ENCODE peak calls at places on chromosome 22, in seven cellular contexts. V is upper lobe of left lung, K is stomach, L is GM12878, A is K562, F is sigmoid colon, I is HepG2. X is an unnamed sample.

GRCh38 chr22:27149886-27150529 is 492.6 kb downstream of the MIAT start:
- DNase-seq in F (no peak), L (no peak), K (no peak), V (no peak), I (no peak), A (no peak), X (no peak)

GRCh38 chr22:20843501-20843900 is 15.1 kb downstream of the PI4KA start:
- DNase-seq in V (no peak), F (no peak), I (no peak), A (peak), L (no peak), K (no peak), X (no peak)

GRCh38 chr22:38824587-38824986 is 19.2 kb downstream of the NPTXR start:
- DNase-seq in K (peak), I (peak), L (no peak), A (peak), F (peak), V (no peak), X (peak)

GRCh38 chr22:50280708-50281383 is 10.7 kb upstream of the MAPK11 start:
- DNase-seq in L (no peak), A (no peak), K (no peak), F (no peak), I (no peak), V (no peak), X (no peak)

GRCh38 chr22:31616315-31616980 is 45.6 kb downstream of the PISD start:
- DNase-seq in F (no peak), L (no peak), A (no peak), V (peak), K (no peak), I (peak), X (no peak)

GRCh38 chr22:44000123-44000522 is 24.0 kb upstream of the PARVB start:
- DNase-seq in L (no peak), I (peak), F (no peak), K (no peak), A (no peak), V (no peak), X (no peak)

GRCh38 chr22:19012308-19012990 is 76.4 kb upstream of the PRODH start:
- DNase-seq in F (no peak), V (no peak), I (no peak), A (no peak), L (no peak), K (no peak), X (no peak)

GRCh38 chr22:30921108-30921507 is 47.5 kb downstream of the MORC2 start:
- DNase-seq in K (no peak), F (peak), V (no peak), L (no peak), I (no peak), A (no peak), X (no peak)

GRCh38 chr22:21849489-21849888 is 18.0 kb downstream of the MAPK1 start:
- DNase-seq in L (no peak), A (no peak), F (no peak), K (no peak), V (no peak), I (no peak), X (no peak)

GRCh38 chr22:21755855-21756284 is 20.3 kb upstream of the YPEL1 start:
- DNase-seq in K (no peak), F (no peak), I (peak), L (peak), V (no peak), A (peak), X (no peak)

GRCh38 chr22:30086496-30086895 is 6.2 kb downstream of the HORMAD2 start:
- DNase-seq in L (no peak), K (no peak), I (no peak), V (no peak), F (no peak), A (no peak), X (no peak)

GRCh38 chr22:38772624-38772873 is 16.8 kb upstream of the SUN2 start:
- DNase-seq in A (no peak), I (no peak), L (no peak), F (no peak), K (no peak), V (no peak), X (no peak)

DNA sequence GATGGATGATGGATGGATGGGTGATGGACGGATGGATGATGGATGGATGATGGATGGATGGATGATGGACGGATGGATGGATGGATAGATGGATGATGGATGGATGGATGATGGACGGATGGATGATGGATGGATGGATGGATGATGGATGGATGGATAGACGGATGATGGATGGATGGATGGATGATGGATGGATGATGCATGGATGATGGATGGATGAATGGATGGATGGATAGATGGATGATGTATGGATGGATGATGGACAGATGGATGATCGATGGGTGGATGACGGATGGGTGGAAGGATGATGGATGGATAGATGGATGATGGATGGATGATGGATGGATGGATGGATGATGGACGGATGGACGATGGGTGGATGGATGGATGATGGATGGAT is 21.1 kb downstream of the KCTD17 start:
- DNase-seq in A (no peak), V (no peak), I (no peak), K (no peak), F (no peak), L (no peak), X (no peak)
- TF ChIP-seq EP300 in A (no peak), V (no peak), I (no peak), K (no peak), F (no peak), L (no peak), X (no peak)

GRCh38 chr22:47030143-47030641 is 267.7 kb downstream of the TBC1D22A start:
- DNase-seq in K (no peak), L (no peak), I (no peak), V (no peak), F (peak), A (no peak), X (no peak)
- H3K27ac ChIP-seq in K (no peak), L (no peak), I (no peak), V (no peak), F (peak), A (no peak), X (peak)

GRCh38 chr22:42341779-42342178 is 71.3 kb upstream of the TCF20 start:
- DNase-seq in L (no peak), A (no peak), I (no peak), F (no peak), K (no peak), V (no peak), X (no peak)

GRCh38 chr22:42343551-42344081 is 73.2 kb upstream of the TCF20 start:
- DNase-seq in V (no peak), I (no peak), L (no peak), A (peak), K (no peak), F (no peak), X (peak)

GRCh38 chr22:42342426-42343135 is 72.1 kb upstream of the TCF20 start:
- DNase-seq in K (no peak), L (no peak), F (no peak), A (no peak), V (no peak), I (no peak), X (no peak)

GRCh38 chr22:42344391-42344861 is 74.0 kb upstream of the TCF20 start:
- DNase-seq in F (peak), I (no peak), K (peak), L (no peak), A (no peak), V (peak), X (peak)

GRCh38 chr22:42343136-42343484 is 72.7 kb upstream of the TCF20 start:
- DNase-seq in V (peak), F (no peak), I (no peak), L (no peak), A (no peak), K (no peak), X (peak)
- H3K4me3 ChIP-seq in V (peak), F (peak), I (no peak), L (no peak), A (no peak), K (peak), X (peak)

DNA sequence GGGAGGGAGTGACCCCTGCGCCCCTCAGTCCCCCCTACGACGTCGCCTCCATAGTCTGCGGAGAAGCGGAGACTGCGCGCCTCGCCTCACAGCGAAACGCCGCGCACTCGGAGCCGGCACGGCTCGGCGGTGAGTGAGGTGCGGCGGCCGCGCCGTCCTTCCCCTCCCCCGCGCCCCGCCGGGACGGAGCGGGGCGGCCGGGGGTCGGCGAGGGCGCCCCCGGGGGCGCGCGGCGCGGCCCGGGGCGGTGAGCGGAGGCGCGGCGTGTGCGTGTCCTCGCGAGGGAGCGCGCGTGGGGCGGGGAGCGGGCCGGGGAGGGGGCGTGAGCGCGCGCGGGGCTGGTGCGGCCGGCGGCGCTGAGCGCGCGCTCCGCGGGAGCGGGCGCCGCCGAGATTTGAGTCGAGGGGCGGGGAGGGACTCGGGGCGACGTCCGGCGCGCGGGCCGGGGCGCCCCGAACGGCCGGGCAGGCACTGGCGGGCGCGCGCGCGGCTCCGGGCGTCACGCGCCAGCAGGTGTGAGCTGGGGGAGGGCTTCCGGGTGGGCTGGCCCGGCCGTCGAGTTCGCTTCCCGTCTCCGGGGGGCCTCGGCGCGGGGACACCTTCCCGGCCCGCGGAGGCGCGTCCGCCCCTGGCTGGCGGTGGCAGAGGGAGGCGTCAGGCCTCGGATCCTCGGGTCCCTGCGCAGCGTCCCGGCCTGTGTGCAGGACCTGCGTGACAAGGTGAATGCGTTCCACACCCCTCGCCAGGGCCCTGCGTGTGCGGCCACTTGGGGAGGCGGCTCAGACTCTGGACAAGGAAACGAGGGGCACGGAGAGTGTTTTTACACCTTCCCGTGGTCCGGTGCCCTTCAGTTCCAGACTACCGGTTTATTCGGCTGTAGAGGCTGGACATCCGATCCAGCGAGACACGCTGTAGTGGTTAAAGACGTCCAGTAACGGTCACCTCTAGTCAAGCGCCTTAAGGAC is 50.4 kb downstream of the FAM83F start:
- DNase-seq in A (peak), F (peak), K (peak), I (peak), L (no peak), V (peak), X (peak)
- TF ChIP-seq EP300 in A (no peak), F (no peak), K (no peak), I (no peak), L (no peak), V (no peak), X (no peak)

GRCh38 chr22:46693634-46694422 is 44.2 kb downstream of the CERK start:
- DNase-seq in V (no peak), I (no peak), L (no peak), F (peak), K (no peak), A (no peak), X (no peak)

GRCh38 chr22:46695346-46696224 is 42.5 kb downstream of the CERK start:
- DNase-seq in F (peak), K (no peak), I (no peak), A (no peak), V (peak), L (no peak), X (no peak)

GRCh38 chr22:46696225-46696518 is 41.9 kb downstream of the CERK start:
- DNase-seq in V (peak), K (peak), L (no peak), A (no peak), I (no peak), F (peak), X (no peak)

GRCh38 chr22:46696614-46697013 is 41.4 kb downstream of the CERK start:
- DNase-seq in L (no peak), F (peak), V (peak), K (no peak), I (no peak), A (no peak), X (no peak)

GRCh38 chr22:46694423-46695170 is 43.5 kb downstream of the CERK start:
- DNase-seq in F (peak), A (no peak), V (peak), L (no peak), K (no peak), I (no peak), X (no peak)
- H3K27ac ChIP-seq in F (no peak), A (no peak), V (no peak), L (no peak), K (no peak), I (no peak), X (no peak)

GRCh38 chr22:17910561-17911311 is 113.6 kb downstream of the MICAL3 start:
- DNase-seq in A (peak), K (no peak), V (no peak), I (no peak), L (no peak), F (peak), X (peak)
- H3K4me3 ChIP-seq in A (no peak), K (no peak), V (no peak), I (no peak), L (no peak), F (no peak), X (no peak)

GRCh38 chr22:45512363-45512762 is 9.7 kb downstream of the FBLN1 start:
- DNase-seq in L (no peak), K (no peak), A (no peak), V (no peak), I (no peak), F (no peak), X (no peak)

GRCh38 chr22:45508814-45509213 is 6.1 kb downstream of the FBLN1 start:
- DNase-seq in A (no peak), F (no peak), I (no peak), K (no peak), L (no peak), V (no peak), X (no peak)

GRCh38 chr22:45510376-45511232 is 7.9 kb downstream of the FBLN1 start:
- DNase-seq in A (no peak), I (no peak), F (no peak), L (no peak), V (no peak), K (no peak), X (no peak)

GRCh38 chr22:45515678-45516077 is 13.0 kb downstream of the FBLN1 start:
- DNase-seq in V (no peak), A (no peak), F (no peak), L (no peak), K (no peak), I (no peak), X (no peak)

DNA sequence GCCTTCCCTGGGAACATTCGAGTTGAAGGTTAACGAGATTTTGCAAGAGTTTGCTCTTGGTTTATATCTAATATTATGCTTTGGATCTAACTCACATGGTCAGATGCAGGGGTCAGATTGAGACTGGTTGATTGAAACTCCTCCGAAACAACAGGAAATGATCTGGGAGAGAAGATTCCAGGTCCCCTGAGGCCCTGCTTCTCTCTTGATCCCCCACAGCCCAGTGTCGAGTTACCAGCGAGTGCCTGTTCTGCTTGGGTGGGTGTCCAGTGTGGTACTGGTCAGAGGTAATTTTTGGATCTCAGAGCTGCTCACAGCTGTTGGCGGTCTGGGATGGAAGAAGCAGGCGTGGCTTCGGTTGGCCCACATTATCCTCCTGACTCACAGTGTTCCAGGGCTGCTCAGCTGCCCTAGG is 9.2 kb downstream of the FBLN1 start:
- DNase-seq in I (no peak), A (no peak), K (peak), V (no peak), L (no peak), F (peak), X (peak)
- TF ChIP-seq EP300 in I (no peak), A (no peak), K (no peak), V (no peak), L (no peak), F (no peak), X (no peak)

DNA sequence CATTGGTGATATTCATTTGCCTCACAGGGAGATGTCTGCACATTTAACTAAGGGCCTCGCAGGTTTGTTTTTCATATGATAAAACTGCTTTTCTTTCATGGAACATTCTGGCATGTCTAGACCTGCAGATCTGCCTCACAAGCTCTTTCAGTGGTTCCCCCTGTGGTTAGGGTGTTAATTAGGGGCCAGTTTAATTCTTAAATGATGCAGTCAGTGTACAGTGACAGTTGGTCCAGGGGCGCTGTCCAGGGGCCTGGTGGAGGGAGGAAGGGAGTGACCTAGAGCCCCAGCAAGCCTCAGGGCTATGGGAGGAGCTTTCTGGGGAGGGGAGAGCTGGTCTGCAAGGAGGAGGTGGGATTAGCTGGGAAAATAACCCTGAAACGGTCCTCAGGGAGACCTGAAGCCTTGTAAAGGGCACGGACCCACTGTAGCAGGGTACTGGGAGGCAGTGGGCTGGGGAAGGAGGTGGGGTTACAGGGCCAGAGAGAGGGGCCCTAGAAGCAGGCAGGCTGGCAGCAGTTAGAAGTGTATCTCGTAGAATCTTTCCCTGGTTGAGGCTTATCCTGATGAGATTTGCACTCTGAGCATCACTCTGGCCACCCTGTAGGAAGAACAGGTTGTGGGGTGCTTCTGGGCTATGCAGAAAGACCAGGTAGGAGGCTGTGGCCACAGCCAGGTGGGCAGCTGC is 29.4 kb downstream of the FBLN1 start:
- DNase-seq in L (no peak), F (no peak), A (no peak), K (no peak), V (no peak), I (no peak), X (no peak)
- H3K27ac ChIP-seq in L (no peak), F (peak), A (no peak), K (no peak), V (peak), I (no peak), X (peak)